ENCODE peak calls at places on chromosomes 2 and 18, in nine cellular contexts. D, U, J, M, Q, X, O, E and L are unnamed samples.

GRCh38 chr2:11329759-11330158 is 14.7 kb downstream of the ROCK2 start:
- DNase-seq in D (no peak), U (no peak), J (no peak), M (no peak), Q (no peak), X (no peak), O (no peak), E (no peak), L (no peak)

GRCh38 chr2:54103454-54104314 is 11.7 kb upstream of the ACYP2 start:
- DNase-seq in D (no peak), U (peak), J (no peak), M (no peak), Q (no peak), X (no peak), O (peak), E (peak), L (peak)

GRCh38 chr2:227888289-227888688 is 16.9 kb downstream of the DAW1 start:
- DNase-seq in D (no peak), U (no peak), J (no peak), M (no peak), Q (no peak), X (no peak), O (no peak), E (no peak), L (no peak)

GRCh38 chr2:147247749-147248148 is 597.1 kb upstream of the ACVR2A start:
- DNase-seq in D (no peak), U (no peak), J (no peak), M (no peak), Q (no peak), X (no peak), O (no peak), E (no peak), L (no peak)

GRCh38 chr2:71459084-71459431 is 5.7 kb downstream of the DYSF start:
- DNase-seq in D (no peak), U (no peak), J (no peak), M (no peak), Q (no peak), X (no peak), O (no peak), E (no peak), L (no peak)

GRCh38 chr2:30686669-30687068 is 120.6 kb downstream of the CAPN13 start:
- DNase-seq in D (no peak), U (no peak), J (no peak), M (no peak), Q (no peak), X (no peak), O (no peak), E (no peak), L (no peak)

GRCh38 chr2:173354073-173354600 is 535 bp upstream of the CDCA7 start:
- DNase-seq in D (no peak), U (peak), J (no peak), M (no peak), Q (peak), X (no peak), O (no peak), E (no peak), L (no peak)

GRCh38 chr2:172198908-172199307 is 96.2 kb upstream of the DLX2 start:
- DNase-seq in D (no peak), U (no peak), J (no peak), M (no peak), Q (no peak), X (no peak), O (no peak), E (no peak), L (no peak)

GRCh38 chr2:77228379-77228778 is 293.8 kb downstream of the LRRTM4 start:
- DNase-seq in D (no peak), U (no peak), J (no peak), M (no peak), Q (no peak), X (no peak), O (no peak), E (no peak), L (no peak)

GRCh38 chr2:45301307-45302010 is 292.2 kb upstream of the SIX2 start:
- DNase-seq in D (no peak), U (peak), J (no peak), M (no peak), Q (no peak), X (no peak), O (no peak), E (no peak), L (peak)

GRCh38 chr2:9170458-9171130 is 36.0 kb upstream of the ASAP2 start:
- DNase-seq in D (no peak), U (no peak), J (no peak), M (no peak), Q (no peak), X (no peak), O (no peak), E (no peak), L (no peak)

GRCh38 chr18:73688851-73689659 is 458.6 kb downstream of the FBXO15 start:
- DNase-seq in D (no peak), U (no peak), J (no peak), M (no peak), Q (no peak), X (no peak), O (no peak), E (no peak), L (no peak)

GRCh38 chr18:12251311-12251710 is 2.9 kb upstream of the CIDEA start:
- DNase-seq in D (no peak), U (no peak), J (no peak), M (no peak), Q (no peak), X (no peak), O (no peak), E (no peak), L (no peak)

GRCh38 chr18:76412818-76413565 is 82.0 kb downstream of the ZNF516 start:
- DNase-seq in D (no peak), U (no peak), J (no peak), M (no peak), Q (no peak), X (no peak), O (no peak), E (no peak), L (no peak)

GRCh38 chr2:176291768-176292393 is 22.6 kb downstream of the MTX2 start:
- DNase-seq in D (no peak), U (peak), J (no peak), M (no peak), Q (no peak), X (no peak), O (no peak), E (no peak), L (no peak)

GRCh38 chr2:44268259-44268649 is 7.0 kb upstream of the SLC3A1 start:
- DNase-seq in D (no peak), U (no peak), J (no peak), M (no peak), Q (no peak), X (no peak), O (no peak), E (no peak), L (no peak)

GRCh38 chr2:216740557-216741222 is 45.3 kb upstream of the IGFBP5 start:
- DNase-seq in D (no peak), U (no peak), J (no peak), M (no peak), Q (no peak), X (no peak), O (no peak), E (no peak), L (no peak)